ENCODE peak calls at places on chromosomes 2 and 18, in nine cellular contexts. One of them, this sample, is unnamed.

GRCh38 chr2:241109210-241110088 is 7.4 kb upstream of the MTERF4 start:
- DNase-seq in hypothalamus: no peak
- DNase-seq in pancreas: no peak
- DNase-seq in WERI-Rb-1: no peak
- DNase-seq in neural progenitor cell: no peak
- DNase-seq in Caki2: no peak
- DNase-seq in substantia nigra: no peak
- DNase-seq in activated T-cell treated with anti-CD3 and anti-CD28 coated beads, Interleukin-2, amount 50 U/mL, for 24 hours: peak
- DNase-seq in left ventricle myocardium inferior: no peak
- DNase-seq in this sample: no peak

GRCh38 chr2:161044095-161044874 is 115.9 kb upstream of the TANK start:
- DNase-seq in hypothalamus: no peak
- DNase-seq in pancreas: no peak
- DNase-seq in WERI-Rb-1: no peak
- DNase-seq in neural progenitor cell: no peak
- DNase-seq in Caki2: no peak
- DNase-seq in substantia nigra: no peak
- DNase-seq in activated T-cell treated with anti-CD3 and anti-CD28 coated beads, Interleukin-2, amount 50 U/mL, for 24 hours: no peak
- DNase-seq in left ventricle myocardium inferior: peak
- DNase-seq in this sample: no peak

GRCh38 chr2:215914067-215914776 is 99.1 kb downstream of the MREG start:
- DNase-seq in hypothalamus: no peak
- DNase-seq in pancreas: no peak
- DNase-seq in WERI-Rb-1: no peak
- DNase-seq in neural progenitor cell: no peak
- DNase-seq in Caki2: no peak
- DNase-seq in substantia nigra: no peak
- DNase-seq in activated T-cell treated with anti-CD3 and anti-CD28 coated beads, Interleukin-2, amount 50 U/mL, for 24 hours: no peak
- DNase-seq in left ventricle myocardium inferior: no peak
- DNase-seq in this sample: no peak

GRCh38 chr2:223828314-223828713 is 9.1 kb downstream of the AP1S3 start:
- DNase-seq in hypothalamus: no peak
- DNase-seq in pancreas: no peak
- DNase-seq in WERI-Rb-1: no peak
- DNase-seq in neural progenitor cell: no peak
- DNase-seq in Caki2: no peak
- DNase-seq in substantia nigra: no peak
- DNase-seq in activated T-cell treated with anti-CD3 and anti-CD28 coated beads, Interleukin-2, amount 50 U/mL, for 24 hours: no peak
- DNase-seq in left ventricle myocardium inferior: no peak
- DNase-seq in this sample: no peak

GRCh38 chr2:25606892-25607291 is 66.5 kb downstream of the DTNB start:
- DNase-seq in hypothalamus: no peak
- DNase-seq in pancreas: no peak
- DNase-seq in WERI-Rb-1: no peak
- DNase-seq in neural progenitor cell: peak
- DNase-seq in Caki2: peak
- DNase-seq in substantia nigra: no peak
- DNase-seq in activated T-cell treated with anti-CD3 and anti-CD28 coated beads, Interleukin-2, amount 50 U/mL, for 24 hours: no peak
- DNase-seq in left ventricle myocardium inferior: no peak
- DNase-seq in this sample: no peak

GRCh38 chr2:183093857-183094657 is 15.5 kb downstream of the DUSP19 start:
- DNase-seq in hypothalamus: no peak
- DNase-seq in pancreas: no peak
- DNase-seq in WERI-Rb-1: no peak
- DNase-seq in neural progenitor cell: no peak
- DNase-seq in Caki2: no peak
- DNase-seq in substantia nigra: no peak
- DNase-seq in activated T-cell treated with anti-CD3 and anti-CD28 coated beads, Interleukin-2, amount 50 U/mL, for 24 hours: no peak
- DNase-seq in left ventricle myocardium inferior: no peak
- DNase-seq in this sample: no peak

GRCh38 chr18:74402806-74403433 is 54.2 kb downstream of the DIPK1C start:
- DNase-seq in hypothalamus: no peak
- DNase-seq in pancreas: no peak
- DNase-seq in WERI-Rb-1: no peak
- DNase-seq in neural progenitor cell: peak
- DNase-seq in Caki2: no peak
- DNase-seq in substantia nigra: no peak
- DNase-seq in activated T-cell treated with anti-CD3 and anti-CD28 coated beads, Interleukin-2, amount 50 U/mL, for 24 hours: no peak
- DNase-seq in left ventricle myocardium inferior: no peak
- DNase-seq in this sample: no peak

GRCh38 chr2:55391615-55392242 is 27.9 kb downstream of the CCDC88A start:
- DNase-seq in hypothalamus: no peak
- DNase-seq in pancreas: no peak
- DNase-seq in WERI-Rb-1: no peak
- DNase-seq in neural progenitor cell: no peak
- DNase-seq in Caki2: no peak
- DNase-seq in substantia nigra: no peak
- DNase-seq in activated T-cell treated with anti-CD3 and anti-CD28 coated beads, Interleukin-2, amount 50 U/mL, for 24 hours: no peak
- DNase-seq in left ventricle myocardium inferior: no peak
- DNase-seq in this sample: no peak

This sample was measured in esophagus muscularis mucosa.